ENCODE peak calls at places on chromosomes 13 and 19, in eight cellular contexts. K, U, I, J, H, A, C and G are unnamed samples.
A peak's percentile ranks its signal among the peaks of the same experiment; 100 is the strongest.

GRCh38 chr13:74217816-74218215 is 83.6 kb upstream of the KLF12 start:
- DNase-seq in J (no peak), H (peak; percentile 16), I (no peak), K (no peak), A (no peak), U (no peak), C (peak; percentile 78), G (no peak)

GRCh38 chr19:47228168-47228936 is 2.6 kb downstream of the BBC3 start:
- DNase-seq in J (peak; percentile 85), C (no peak), U (peak; percentile 38), H (peak; percentile 23), K (peak; percentile 82), A (no peak), I (peak; percentile 52), G (peak; percentile 85)

GRCh38 chr13:29707876-29708543 is 112.5 kb upstream of the SLC7A1 start:
- DNase-seq in C (no peak), U (peak; percentile 7), I (no peak), K (peak; percentile 79), J (peak; percentile 76), H (peak; percentile 51), A (peak; percentile 47), G (no peak)

GRCh38 chr13:70703755-70704154 is 595.5 kb upstream of the KLHL1 start:
- DNase-seq in C (no peak), J (no peak), U (no peak), A (no peak), K (no peak), H (no peak), I (no peak), G (no peak)

GRCh38 chr19:16338470-16339360 is 14.1 kb downstream of the KLF2 start:
- DNase-seq in J (no peak), C (peak; percentile 87), U (no peak), H (peak; percentile 90), I (no peak), A (no peak), K (peak; percentile 86), G (no peak)

GRCh38 chr19:15286688-15287355 is 45.5 kb downstream of the BRD4 start:
- DNase-seq in K (no peak), J (no peak), U (no peak), A (no peak), C (no peak), H (no peak), I (no peak), G (no peak)

GRCh38 chr13:24148414-24149305 is 11.9 kb upstream of the SPATA13 start:
- DNase-seq in C (peak; percentile 90), U (no peak), K (no peak), H (peak; percentile 93), J (peak; percentile 99), I (no peak), A (no peak), G (no peak)

GRCh38 chr19:51460164-51460992 is 2.1 kb upstream of the SIGLEC8 start:
- DNase-seq in U (no peak), K (no peak), C (no peak), H (peak; percentile 16), A (peak; percentile 64), I (no peak), J (no peak), G (peak; percentile 32)

GRCh38 chr13:32040689-32041088 is 9.1 kb downstream of the FRY start:
- DNase-seq in I (no peak), A (no peak), U (no peak), K (no peak), H (no peak), C (no peak), J (no peak), G (no peak)

GRCh38 chr19:49590971-49591730 is at the start of gene PRR12:
- DNase-seq in C (no peak), H (peak; percentile 81), K (peak; percentile 84), I (peak; percentile 62), U (no peak), A (peak; percentile 68), J (peak; percentile 82), G (peak; percentile 85)

GRCh38 chr19:42284066-42284501 is 15.0 kb downstream of the CIC start:
- DNase-seq in C (no peak), H (peak; percentile 90), J (peak; percentile 94), U (peak; percentile 72), K (peak; percentile 92), I (peak; percentile 84), A (peak; percentile 82), G (peak; percentile 94)

GRCh38 chr19:28847468-28847867 is 365.5 kb downstream of the UQCRFS1 start:
- DNase-seq in J (no peak), K (no peak), I (no peak), A (no peak), U (no peak), H (no peak), C (no peak), G (no peak)

GRCh38 chr19:46718157-46718933 is 1.4 kb upstream of the PRKD2 start:
- DNase-seq in A (peak; percentile 77), H (no peak), U (no peak), I (no peak), C (no peak), J (peak; percentile 76), K (no peak), G (no peak)

GRCh38 chr19:37654525-37654832 is 786 bp downstream of the ZFP30 start:
- DNase-seq in I (no peak), C (no peak), H (peak; percentile 34), J (peak; percentile 68), K (no peak), U (peak; percentile 42), A (no peak), G (no peak)

GRCh38 chr13:37618554-37618953 is 20.0 kb upstream of the POSTN start:
- DNase-seq in U (no peak), A (no peak), J (no peak), H (peak; percentile 81), C (peak; percentile 65), K (no peak), I (no peak), G (no peak)

GRCh38 chr19:48770734-48771472 is 15.6 kb downstream of the FGF21 start:
- DNase-seq in K (no peak), H (no peak), C (no peak), I (no peak), A (no peak), J (no peak), U (no peak), G (no peak)

GRCh38 chr19:6519289-6519688 is 11.5 kb upstream of the TNFSF9 start:
- DNase-seq in C (no peak), I (no peak), K (no peak), U (no peak), H (peak; percentile 73), J (peak; percentile 26), A (no peak), G (no peak)

GRCh38 chr13:48731957-48732569 is 78.3 kb downstream of the CYSLTR2 start:
- DNase-seq in I (peak; percentile 39), K (peak; percentile 84), U (peak; percentile 22), C (no peak), A (peak; percentile 17), J (peak; percentile 64), H (peak; percentile 42), G (no peak)

GRCh38 chr19:18072335-18072734 is 14.4 kb downstream of the IL12RB1 start:
- DNase-seq in A (no peak), H (no peak), I (no peak), C (no peak), K (no peak), U (no peak), J (no peak), G (no peak)

GRCh38 chr19:30631035-30631375 is 258.8 kb downstream of the ZNF536 start:
- DNase-seq in C (no peak), A (no peak), I (no peak), H (no peak), K (no peak), U (no peak), J (no peak), G (no peak)